ENCODE peak calls at places on chromosomes 6 and 20, in five cellular contexts. E is mammary epithelial cell, Y is psoas muscle, D is vagina, S is cardiac muscle cell. C is an unnamed sample.

GRCh38 chr20:21739682-21740081 is 34.2 kb downstream of the PAX1 start:
- DNase-seq in E (no peak), Y (no peak), D (no peak), S (no peak), C (no peak)

GRCh38 chr6:11645016-11645415 is 107.5 kb downstream of the TMEM170B start:
- DNase-seq in E (no peak), Y (no peak), D (no peak), S (no peak), C (no peak)

GRCh38 chr6:31922942-31923341 is 4.6 kb upstream of the C2 start:
- DNase-seq in E (no peak), Y (no peak), D (no peak), S (no peak), C (no peak)

GRCh38 chr6:37850728-37851285 is 31.3 kb downstream of the ZFAND3 start:
- DNase-seq in E (no peak), Y (no peak), D (no peak), S (no peak), C (no peak)

GRCh38 chr20:3218307-3218988 is 9.2 kb downstream of the ITPA start:
- DNase-seq in E (peak), Y (peak), D (no peak), S (peak), C (peak)

GRCh38 chr20:41046716-41047115 is 18.1 kb downstream of the TOP1 start:
- DNase-seq in E (no peak), Y (no peak), D (no peak), S (no peak), C (no peak)

GRCh38 chr6:80003841-80004198 is 629 bp upstream of the TTK start:
- DNase-seq in E (no peak), Y (no peak), D (no peak), S (no peak), C (peak)

GRCh38 chr20:25145131-25145530 is 50.4 kb upstream of the ENTPD6 start:
- DNase-seq in E (no peak), Y (no peak), D (no peak), S (no peak), C (no peak)

GRCh38 chr6:26450240-26450639 is 7.5 kb upstream of the BTN2A1 start:
- DNase-seq in E (no peak), Y (no peak), D (no peak), S (no peak), C (no peak)

GRCh38 chr6:131954099-131954774 is 3.1 kb upstream of the CCN2 start:
- DNase-seq in E (no peak), Y (no peak), D (no peak), S (no peak), C (no peak)

GRCh38 chr6:160926281-160927276 is 65.0 kb upstream of the MAP3K4 start:
- DNase-seq in E (no peak), Y (no peak), D (no peak), S (no peak), C (no peak)

GRCh38 chr20:51437182-51437923 is 105.2 kb downstream of the NFATC2 start:
- DNase-seq in E (no peak), Y (no peak), D (no peak), S (no peak), C (no peak)

GRCh38 chr6:11763460-11764249 is 14.9 kb downstream of the ADTRP start:
- DNase-seq in E (no peak), Y (no peak), D (no peak), S (no peak), C (no peak)

GRCh38 chr6:56692586-56693245 is 50.0 kb upstream of the DST start:
- DNase-seq in E (no peak), Y (no peak), D (no peak), S (no peak), C (no peak)

GRCh38 chr20:17627101-17627950 is 54.7 kb downstream of the RRBP1 start:
- DNase-seq in E (no peak), Y (peak), D (no peak), S (no peak), C (no peak)

GRCh38 chr6:70281923-70282902 is 20.7 kb downstream of the COL9A1 start:
- DNase-seq in E (no peak), Y (no peak), D (no peak), S (peak), C (no peak)

GRCh38 chr20:32505723-32506473 is 79.2 kb downstream of the NOL4L start:
- DNase-seq in E (no peak), Y (no peak), D (no peak), S (no peak), C (no peak)

GRCh38 chr20:11216451-11217314 is 542.9 kb upstream of the JAG1 start:
- DNase-seq in E (no peak), Y (no peak), D (no peak), S (no peak), C (no peak)

GRCh38 chr6:24492475-24492874 is 2.3 kb upstream of the ALDH5A1 start:
- DNase-seq in E (no peak), Y (no peak), D (no peak), S (peak), C (no peak)

GRCh38 chr6:23003671-23004598 is 434.6 kb downstream of the HDGFL1 start:
- DNase-seq in E (no peak), Y (no peak), D (no peak), S (no peak), C (no peak)

GRCh38 chr6:44696099-44696498 is 308.6 kb downstream of the CDC5L start:
- DNase-seq in E (peak), Y (no peak), D (no peak), S (no peak), C (no peak)

GRCh38 chr6:28542440-28543293 is 17.0 kb downstream of the GPX5 start:
- DNase-seq in E (peak), Y (no peak), D (no peak), S (peak), C (peak)

GRCh38 chr6:40165036-40165709 is 230.9 kb upstream of the MOCS1 start:
- DNase-seq in E (no peak), Y (no peak), D (no peak), S (no peak), C (no peak)

GRCh38 chr20:858011-858410 is 24.5 kb downstream of the FAM110A start:
- DNase-seq in E (peak), Y (no peak), D (no peak), S (no peak), C (no peak)
- H3K4me3 ChIP-seq in E (no peak), Y (no peak), D (no peak), S (no peak), C (no peak)

DNA sequence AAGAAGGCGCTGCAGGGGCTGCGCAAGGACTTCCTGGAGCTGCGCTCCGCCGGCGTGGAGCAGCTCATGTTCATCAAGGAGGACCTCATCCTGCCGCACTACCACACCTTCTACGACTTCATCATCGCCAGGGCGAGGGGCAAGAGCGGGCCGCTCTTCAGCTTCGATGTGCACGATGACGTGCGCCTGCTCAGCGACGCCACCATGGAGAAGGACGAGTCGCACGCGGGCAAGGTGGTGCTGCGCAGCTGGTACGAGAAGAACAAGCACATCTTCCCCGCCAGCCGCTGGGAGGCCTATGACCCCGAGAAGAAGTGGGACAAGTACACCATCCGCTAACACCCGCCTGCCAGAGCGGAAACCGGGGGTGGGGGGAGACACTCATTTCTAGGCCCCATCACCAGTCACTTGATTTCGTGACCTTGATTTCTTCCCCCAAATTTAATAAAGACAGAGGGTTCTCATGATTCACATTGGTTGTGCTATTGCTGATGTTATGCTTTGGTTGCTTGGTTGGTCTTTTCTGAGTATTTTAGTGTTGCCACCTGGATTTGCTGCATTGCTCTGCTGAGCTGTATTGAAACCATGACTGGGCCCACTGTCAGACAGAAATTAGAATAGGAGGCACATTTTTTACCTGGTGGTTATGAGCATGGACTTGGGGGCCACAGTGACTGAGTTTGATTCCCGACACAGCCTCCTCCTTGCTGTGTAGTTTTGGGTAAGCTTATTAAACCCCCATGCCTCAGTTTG is 1.5 kb downstream of the FAM50B start:
- DNase-seq in E (no peak), Y (no peak), D (no peak), S (no peak), C (no peak)
- H3K4me3 ChIP-seq in E (no peak), Y (peak), D (peak), S (no peak), C (no peak)

GRCh38 chr20:37669773-37670236 is 24.0 kb upstream of the CTNNBL1 start:
- DNase-seq in E (no peak), Y (no peak), D (no peak), S (no peak), C (no peak)
- H3K4me3 ChIP-seq in E (no peak), Y (peak), D (peak), S (no peak), C (no peak)

DNA sequence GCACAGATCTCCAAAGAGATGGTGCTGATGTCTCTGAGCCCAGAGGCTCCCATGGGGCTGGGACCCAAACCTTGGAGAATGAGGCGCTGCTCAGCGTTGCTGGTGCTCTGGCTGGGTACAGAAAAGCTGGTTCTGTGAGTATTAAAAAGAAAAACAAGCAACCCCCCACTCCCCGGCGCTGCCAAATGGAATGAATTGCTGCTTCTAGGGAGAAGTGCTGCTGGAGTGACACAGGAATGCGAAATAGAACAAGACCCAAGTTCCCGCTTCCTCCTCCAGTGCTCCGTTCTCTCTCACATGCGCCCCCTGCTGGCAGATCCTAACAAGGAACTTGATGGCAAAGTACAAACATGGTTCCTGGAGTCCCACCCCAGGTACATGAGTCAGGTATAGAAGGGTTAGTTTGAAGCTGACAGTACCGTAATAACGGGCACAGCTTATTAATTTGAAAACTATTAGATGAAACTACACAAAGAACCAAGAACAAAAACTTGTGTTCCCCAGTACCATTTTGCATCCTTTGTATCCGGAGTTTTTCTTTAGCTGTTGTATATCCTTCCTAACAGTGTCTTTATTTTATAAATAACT is 2.1 kb upstream of the DDX27 start:
- DNase-seq in E (peak), Y (peak), D (no peak), S (peak), C (peak)
- H3K4me3 ChIP-seq in E (no peak), Y (no peak), D (no peak), S (no peak), C (no peak)

DNA sequence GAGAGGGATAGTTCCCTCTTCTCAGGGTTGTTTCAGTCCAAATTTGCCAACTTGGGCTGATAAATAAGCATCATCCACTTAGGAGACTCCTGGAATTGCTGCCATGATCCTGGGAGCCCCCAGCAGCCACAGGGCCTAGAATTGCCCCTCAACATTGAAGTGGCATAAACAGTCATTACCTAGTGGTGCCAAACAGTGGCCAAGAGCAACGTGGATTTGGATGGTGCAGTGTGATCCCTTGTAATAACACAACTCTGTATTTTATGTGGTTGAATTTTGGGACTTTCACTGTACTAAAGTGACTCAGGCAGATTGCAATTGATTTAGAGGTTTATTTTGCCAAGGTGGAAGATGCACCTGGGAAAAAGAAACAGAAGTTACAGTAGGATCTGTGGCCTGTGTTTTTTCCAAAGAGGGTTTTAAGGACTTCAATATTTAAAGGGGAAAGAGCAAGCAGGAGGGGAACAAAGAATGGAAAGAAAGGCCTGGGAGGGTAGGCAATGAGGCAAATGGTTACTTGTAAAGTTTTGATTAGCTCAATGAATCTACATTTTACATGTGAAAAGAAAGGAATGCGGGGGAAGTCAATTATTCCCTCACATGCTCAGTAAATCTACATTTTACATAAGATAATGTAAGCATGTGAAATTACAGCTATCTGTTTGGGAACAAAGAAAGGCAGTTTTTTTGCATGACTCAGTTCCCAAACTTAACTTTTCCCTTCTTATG is 168.0 kb upstream of the NOX3 start:
- DNase-seq in E (no peak), Y (no peak), D (no peak), S (no peak), C (no peak)
- H3K4me3 ChIP-seq in E (no peak), Y (no peak), D (no peak), S (no peak), C (no peak)

GRCh38 chr20:53736757-53737403 is 143.2 kb upstream of the ZNF217 start:
- DNase-seq in E (peak), Y (no peak), D (no peak), S (no peak), C (no peak)
- H3K4me3 ChIP-seq in E (peak), Y (peak), D (no peak), S (peak), C (no peak)

DNA sequence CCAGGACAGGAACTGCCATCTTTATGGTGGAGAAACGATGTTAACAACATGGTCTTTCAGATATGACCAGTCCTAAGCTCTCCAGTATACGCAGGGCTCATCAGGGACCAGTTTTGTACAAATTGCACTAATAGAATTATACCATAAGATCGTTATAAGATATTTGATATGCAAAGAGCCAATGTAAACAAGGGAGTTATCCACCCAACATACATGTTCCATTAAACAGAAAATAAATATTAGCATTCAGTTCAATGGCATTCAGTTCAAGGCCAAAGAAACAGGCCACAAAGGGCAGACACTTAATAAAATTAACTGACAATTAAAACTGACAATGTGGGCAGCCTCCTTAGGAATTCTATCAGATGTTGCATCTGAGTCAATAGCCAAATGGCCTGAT is 2.6 kb downstream of the GFOD1 start:
- DNase-seq in E (no peak), Y (no peak), D (no peak), S (no peak), C (no peak)
- H3K4me3 ChIP-seq in E (peak), Y (peak), D (peak), S (peak), C (no peak)

GRCh38 chr6:136408205-136408604 is 118.6 kb upstream of the BCLAF1 start:
- DNase-seq in E (peak), Y (no peak), D (no peak), S (no peak), C (no peak)
- H3K4me3 ChIP-seq in E (no peak), Y (no peak), D (no peak), S (no peak), C (no peak)

GRCh38 chr6:33440649-33441309 is 13.6 kb upstream of the ZBTB9 start:
- DNase-seq in E (no peak), Y (no peak), D (no peak), S (no peak), C (no peak)
- H3K4me3 ChIP-seq in E (no peak), Y (no peak), D (no peak), S (no peak), C (no peak)

C was measured in CD8-positive, alpha-beta T cell.